ENCODE peak calls at places on chromosome 2, in five cellular contexts. Y, H, C, B and P are unnamed samples.

GRCh38 chr2:149122521-149122920 is 84.0 kb downstream of the LYPD6B start:
- DNase-seq in B (no peak), C (no peak), Y (no peak), H (no peak), P (no peak)

GRCh38 chr2:188975497-188976102 is 1.4 kb downstream of the COL3A1 start:
- DNase-seq in B (no peak), C (no peak), Y (peak; percentile 21), H (no peak), P (peak; percentile 19)

GRCh38 chr2:136247204-136247990 is 129.4 kb upstream of the CXCR4 start:
- DNase-seq in B (peak; percentile 79), H (peak; percentile 66), C (no peak), Y (no peak), P (no peak)

GRCh38 chr2:95185197-95185596 is 19.6 kb downstream of the ZNF2 start:
- DNase-seq in Y (no peak), H (no peak), B (peak; percentile 69), C (no peak), P (no peak)

GRCh38 chr2:104841694-104842093 is 12.2 kb upstream of the POU3F3 start:
- DNase-seq in Y (no peak), B (no peak), C (no peak), H (no peak), P (no peak)

GRCh38 chr2:97695744-97696143 is 17.6 kb upstream of the ZAP70 start:
- DNase-seq in B (no peak), Y (no peak), C (no peak), H (no peak), P (no peak)

GRCh38 chr2:207926133-207927076 is 98.9 kb downstream of the PLEKHM3 start:
- DNase-seq in C (no peak), Y (peak; percentile 33), H (no peak), B (no peak), P (peak; percentile 85)

GRCh38 chr2:14756122-14756541 is 123.6 kb downstream of the LRATD1 start:
- DNase-seq in C (no peak), B (no peak), Y (no peak), H (no peak), P (no peak)

GRCh38 chr2:102622646-102623045 is 3.3 kb downstream of the SLC9A2 start:
- DNase-seq in H (no peak), B (no peak), Y (no peak), C (no peak), P (no peak)

GRCh38 chr2:70140978-70141753 is 49.7 kb downstream of the C2orf42 start:
- DNase-seq in Y (peak; percentile 71), B (no peak), C (peak; percentile 63), H (peak; percentile 77), P (no peak)

GRCh38 chr2:135840601-135841000 is 3.6 kb upstream of the LCT start:
- DNase-seq in Y (peak; percentile 18), H (no peak), B (no peak), C (no peak), P (no peak)

GRCh38 chr2:234425923-234426603 is 70.8 kb downstream of the ARL4C start:
- DNase-seq in H (peak; percentile 62), B (no peak), C (peak; percentile 69), Y (peak; percentile 77), P (no peak)

GRCh38 chr2:49251766-49252165 is 97.5 kb upstream of the FSHR start:
- DNase-seq in B (no peak), Y (no peak), H (no peak), C (no peak), P (no peak)

GRCh38 chr2:107072150-107072940 is 186.4 kb upstream of the ST6GAL2 start:
- DNase-seq in H (no peak), B (no peak), Y (no peak), C (no peak), P (peak; percentile 6)

GRCh38 chr2:42116195-42117181 is 52.7 kb upstream of the EML4 start:
- DNase-seq in C (no peak), Y (no peak), B (no peak), H (no peak), P (no peak)

GRCh38 chr2:218983263-218983970 is 1.6 kb downstream of the FEV start:
- DNase-seq in Y (no peak), C (no peak), B (no peak), H (no peak), P (no peak)

GRCh38 chr2:13770279-13770678 is 862.2 kb upstream of the LRATD1 start:
- DNase-seq in C (no peak), Y (no peak), H (no peak), B (no peak), P (no peak)

GRCh38 chr2:176642074-176642473 is 372.8 kb downstream of the MTX2 start:
- DNase-seq in C (no peak), H (no peak), Y (no peak), B (no peak), P (peak; percentile 57)

GRCh38 chr2:189131986-189132385 is 47.6 kb downstream of the COL5A2 start:
- DNase-seq in H (no peak), C (no peak), B (no peak), Y (no peak), P (no peak)

GRCh38 chr2:10289891-10290290 is 12.8 kb upstream of the HPCAL1 start:
- DNase-seq in H (no peak), B (no peak), C (no peak), Y (no peak), P (no peak)

GRCh38 chr2:236246711-236247246 is 17.4 kb downstream of the ASB18 start:
- DNase-seq in C (no peak), H (no peak), Y (no peak), B (no peak), P (no peak)